ENCODE peak calls at places on chromosomes 13 and 19, in nine cellular contexts. One of them, this sample, is unnamed.

GRCh38 chr13:104365430-104365829 is 1299.2 kb upstream of the SLC10A2 start:
- DNase-seq in upper lobe of left lung: no peak
- DNase-seq in GM12878: no peak
- DNase-seq in heart left ventricle: no peak
- DNase-seq in breast epithelium: no peak
- DNase-seq in body of pancreas: no peak
- DNase-seq in spleen: no peak
- DNase-seq in thyroid gland: no peak
- DNase-seq in adrenal gland: no peak
- DNase-seq in this sample: no peak

GRCh38 chr13:113748862-113749451 is 10.1 kb upstream of the TMEM255B start:
- DNase-seq in upper lobe of left lung: peak; percentile 78
- DNase-seq in GM12878: no peak
- DNase-seq in heart left ventricle: no peak
- DNase-seq in breast epithelium: no peak
- DNase-seq in body of pancreas: no peak
- DNase-seq in spleen: peak; percentile 69
- DNase-seq in thyroid gland: no peak
- DNase-seq in adrenal gland: no peak
- DNase-seq in this sample: no peak

GRCh38 chr19:2252481-2253105 is 3.5 kb downstream of the AMH start:
- DNase-seq in upper lobe of left lung: peak; percentile 80
- DNase-seq in GM12878: no peak
- DNase-seq in heart left ventricle: no peak
- DNase-seq in breast epithelium: no peak
- DNase-seq in body of pancreas: no peak
- DNase-seq in spleen: peak; percentile 79
- DNase-seq in thyroid gland: no peak
- DNase-seq in adrenal gland: no peak
- DNase-seq in this sample: no peak

GRCh38 chr13:43354147-43354945 is 331.0 kb downstream of the DNAJC15 start:
- DNase-seq in upper lobe of left lung: no peak
- DNase-seq in GM12878: no peak
- DNase-seq in heart left ventricle: no peak
- DNase-seq in breast epithelium: no peak
- DNase-seq in body of pancreas: no peak
- DNase-seq in spleen: no peak
- DNase-seq in thyroid gland: no peak
- DNase-seq in adrenal gland: no peak
- DNase-seq in this sample: no peak

GRCh38 chr13:114268344-114269280 is 12.8 kb upstream of the UPF3A start:
- DNase-seq in upper lobe of left lung: no peak
- DNase-seq in GM12878: no peak
- DNase-seq in heart left ventricle: no peak
- DNase-seq in breast epithelium: no peak
- DNase-seq in body of pancreas: no peak
- DNase-seq in spleen: no peak
- DNase-seq in thyroid gland: no peak
- DNase-seq in adrenal gland: no peak
- DNase-seq in this sample: no peak

GRCh38 chr13:61286148-61286745 is 129.4 kb downstream of the PCDH20 start:
- DNase-seq in upper lobe of left lung: no peak
- DNase-seq in GM12878: no peak
- DNase-seq in heart left ventricle: no peak
- DNase-seq in breast epithelium: no peak
- DNase-seq in body of pancreas: no peak
- DNase-seq in spleen: no peak
- DNase-seq in thyroid gland: no peak
- DNase-seq in adrenal gland: no peak
- DNase-seq in this sample: no peak

GRCh38 chr19:40257096-40257517 is 28.0 kb downstream of the AKT2 start:
- DNase-seq in upper lobe of left lung: peak; percentile 78
- DNase-seq in GM12878: no peak
- DNase-seq in heart left ventricle: peak; percentile 60
- DNase-seq in breast epithelium: peak; percentile 61
- DNase-seq in body of pancreas: peak; percentile 39
- DNase-seq in spleen: no peak
- DNase-seq in thyroid gland: peak; percentile 100
- DNase-seq in adrenal gland: peak; percentile 81
- DNase-seq in this sample: no peak

GRCh38 chr19:33675501-33676124 is 53.9 kb downstream of the CHST8 start:
- DNase-seq in upper lobe of left lung: no peak
- DNase-seq in GM12878: no peak
- DNase-seq in heart left ventricle: no peak
- DNase-seq in breast epithelium: no peak
- DNase-seq in body of pancreas: no peak
- DNase-seq in spleen: peak; percentile 81
- DNase-seq in thyroid gland: no peak
- DNase-seq in adrenal gland: peak; percentile 31
- DNase-seq in this sample: no peak

GRCh38 chr19:4437103-4437502 is 20.5 kb downstream of the UBXN6 start:
- DNase-seq in upper lobe of left lung: no peak
- DNase-seq in GM12878: no peak
- DNase-seq in heart left ventricle: no peak
- DNase-seq in breast epithelium: no peak
- DNase-seq in body of pancreas: no peak
- DNase-seq in spleen: no peak
- DNase-seq in thyroid gland: no peak
- DNase-seq in adrenal gland: no peak
- DNase-seq in this sample: no peak

GRCh38 chr13:113664751-113665581 is 2.1 kb upstream of the GRK1 start:
- DNase-seq in upper lobe of left lung: peak; percentile 75
- DNase-seq in GM12878: no peak
- DNase-seq in heart left ventricle: peak; percentile 9
- DNase-seq in breast epithelium: no peak
- DNase-seq in body of pancreas: no peak
- DNase-seq in spleen: peak; percentile 43
- DNase-seq in thyroid gland: no peak
- DNase-seq in adrenal gland: no peak
- DNase-seq in this sample: no peak

GRCh38 chr19:46447824-46448223 is 19.1 kb upstream of the PNMA8C start:
- DNase-seq in upper lobe of left lung: no peak
- DNase-seq in GM12878: no peak
- DNase-seq in heart left ventricle: peak; percentile 39
- DNase-seq in breast epithelium: no peak
- DNase-seq in body of pancreas: no peak
- DNase-seq in spleen: no peak
- DNase-seq in thyroid gland: no peak
- DNase-seq in adrenal gland: no peak
- DNase-seq in this sample: no peak

GRCh38 chr13:46389985-46390384 is 2.9 kb upstream of the RUBCNL start:
- DNase-seq in upper lobe of left lung: no peak
- DNase-seq in GM12878: peak; percentile 79
- DNase-seq in heart left ventricle: peak; percentile 30
- DNase-seq in breast epithelium: peak; percentile 60
- DNase-seq in body of pancreas: peak; percentile 32
- DNase-seq in spleen: peak; percentile 84
- DNase-seq in thyroid gland: peak; percentile 24
- DNase-seq in adrenal gland: peak; percentile 68
- DNase-seq in this sample: peak; percentile 26

GRCh38 chr13:101747039-101747438 is 294.6 kb downstream of the ITGBL1 start:
- DNase-seq in upper lobe of left lung: no peak
- DNase-seq in GM12878: no peak
- DNase-seq in heart left ventricle: no peak
- DNase-seq in breast epithelium: no peak
- DNase-seq in body of pancreas: no peak
- DNase-seq in spleen: no peak
- DNase-seq in thyroid gland: no peak
- DNase-seq in adrenal gland: no peak
- DNase-seq in this sample: no peak

GRCh38 chr13:51765142-51765515 is 38.8 kb downstream of the DHRS12 start:
- DNase-seq in upper lobe of left lung: no peak
- DNase-seq in GM12878: no peak
- DNase-seq in heart left ventricle: no peak
- DNase-seq in breast epithelium: no peak
- DNase-seq in body of pancreas: no peak
- DNase-seq in spleen: no peak
- DNase-seq in thyroid gland: no peak
- DNase-seq in adrenal gland: no peak
- DNase-seq in this sample: no peak
- H3K4me3 ChIP-seq in upper lobe of left lung: no peak overlapping the region
- H3K4me3 ChIP-seq in GM12878: peak overlapping the region; percentile 49
- H3K4me3 ChIP-seq in heart left ventricle: no peak overlapping the region
- H3K4me3 ChIP-seq in breast epithelium: no peak overlapping the region
- H3K4me3 ChIP-seq in body of pancreas: no peak overlapping the region
- H3K4me3 ChIP-seq in spleen: no peak overlapping the region
- H3K4me3 ChIP-seq in thyroid gland: no peak overlapping the region
- H3K4me3 ChIP-seq in adrenal gland: no peak overlapping the region
- H3K4me3 ChIP-seq in this sample: no peak overlapping the region

GRCh38 chr13:27276188-27276587 is 5.6 kb downstream of the RASL11A start:
- DNase-seq in upper lobe of left lung: no peak
- DNase-seq in GM12878: no peak
- DNase-seq in heart left ventricle: no peak
- DNase-seq in breast epithelium: no peak
- DNase-seq in body of pancreas: no peak
- DNase-seq in spleen: no peak
- DNase-seq in thyroid gland: no peak
- DNase-seq in adrenal gland: peak; percentile 54
- DNase-seq in this sample: no peak

GRCh38 chr13:27281420-27281819 is 10.8 kb downstream of the RASL11A start:
- DNase-seq in upper lobe of left lung: no peak
- DNase-seq in GM12878: no peak
- DNase-seq in heart left ventricle: no peak
- DNase-seq in breast epithelium: no peak
- DNase-seq in body of pancreas: no peak
- DNase-seq in spleen: no peak
- DNase-seq in thyroid gland: no peak
- DNase-seq in adrenal gland: no peak
- DNase-seq in this sample: no peak

GRCh38 chr13:27280009-27280646 is 9.5 kb downstream of the RASL11A start:
- DNase-seq in upper lobe of left lung: no peak
- DNase-seq in GM12878: no peak
- DNase-seq in heart left ventricle: no peak
- DNase-seq in breast epithelium: no peak
- DNase-seq in body of pancreas: no peak
- DNase-seq in spleen: no peak
- DNase-seq in thyroid gland: no peak
- DNase-seq in adrenal gland: peak; percentile 15
- DNase-seq in this sample: no peak

GRCh38 chr13:27280841-27281240 is 10.2 kb downstream of the RASL11A start:
- DNase-seq in upper lobe of left lung: no peak
- DNase-seq in GM12878: no peak
- DNase-seq in heart left ventricle: no peak
- DNase-seq in breast epithelium: no peak
- DNase-seq in body of pancreas: no peak
- DNase-seq in spleen: no peak
- DNase-seq in thyroid gland: no peak
- DNase-seq in adrenal gland: no peak
- DNase-seq in this sample: no peak

DNA sequence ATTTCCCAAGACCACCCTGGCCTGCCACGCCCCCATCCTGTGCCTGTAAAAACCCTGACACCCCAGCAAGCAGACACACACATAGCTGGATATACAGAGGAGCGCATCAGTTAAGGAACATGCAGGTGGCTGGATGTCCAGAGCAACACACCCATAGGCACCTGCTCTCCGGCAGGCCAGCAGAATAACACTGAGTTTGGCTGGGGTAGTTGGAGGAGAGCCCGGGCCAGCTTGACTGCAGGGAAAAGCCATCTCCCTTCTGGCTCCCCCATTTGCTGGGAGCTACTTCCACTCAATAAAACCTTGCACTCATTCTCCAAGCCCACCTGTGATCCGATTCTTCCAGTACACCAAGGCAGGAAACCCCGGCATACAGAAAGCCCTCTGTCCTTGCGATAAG is 8.9 kb downstream of the RASL11A start:
- DNase-seq in upper lobe of left lung: no peak
- DNase-seq in GM12878: no peak
- DNase-seq in heart left ventricle: no peak
- DNase-seq in breast epithelium: no peak
- DNase-seq in body of pancreas: no peak
- DNase-seq in spleen: no peak
- DNase-seq in thyroid gland: no peak
- DNase-seq in adrenal gland: peak; percentile 24
- DNase-seq in this sample: no peak
- TF ChIP-seq POLR2A in upper lobe of left lung: no peak
- TF ChIP-seq POLR2A in GM12878: no peak
- TF ChIP-seq POLR2A in heart left ventricle: no peak
- TF ChIP-seq POLR2A in breast epithelium: no peak
- TF ChIP-seq POLR2A in body of pancreas: no peak
- TF ChIP-seq POLR2A in spleen: no peak
- TF ChIP-seq POLR2A in thyroid gland: no peak
- TF ChIP-seq POLR2A in adrenal gland: no peak
- TF ChIP-seq POLR2A in this sample: no peak

DNA sequence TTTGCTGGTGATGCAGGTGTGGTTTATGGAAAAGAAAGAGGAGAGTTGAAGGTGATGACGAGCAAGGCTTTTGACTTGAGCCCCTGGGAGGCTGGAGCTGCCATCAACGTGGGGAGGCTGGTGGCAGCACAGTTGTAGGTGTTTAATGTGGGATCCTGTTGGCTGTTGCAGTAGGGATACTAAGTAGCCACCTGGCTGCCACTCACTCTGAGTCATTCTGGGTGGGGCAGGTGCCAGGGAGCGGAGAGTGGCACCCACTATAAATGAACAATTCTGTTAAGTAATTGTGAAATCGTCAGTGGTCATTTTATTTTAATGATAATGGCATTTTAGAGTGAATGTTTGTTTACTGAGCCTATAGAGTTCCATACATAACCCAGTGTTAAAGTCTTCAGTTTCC is 9.8 kb downstream of the ZNF317 start:
- DNase-seq in upper lobe of left lung: no peak
- DNase-seq in GM12878: no peak
- DNase-seq in heart left ventricle: no peak
- DNase-seq in breast epithelium: no peak
- DNase-seq in body of pancreas: no peak
- DNase-seq in spleen: no peak
- DNase-seq in thyroid gland: no peak
- DNase-seq in adrenal gland: peak; percentile 17
- DNase-seq in this sample: no peak
- H3K36me3 ChIP-seq in upper lobe of left lung: peaks cover 37% of the 10 kb centered on the region
- H3K36me3 ChIP-seq in GM12878: peaks cover 31% of the 10 kb centered on the region
- H3K36me3 ChIP-seq in heart left ventricle: peaks cover 21% of the 10 kb centered on the region
- H3K36me3 ChIP-seq in breast epithelium: no peaks in the 10 kb centered on the region
- H3K36me3 ChIP-seq in body of pancreas: peaks cover 5% of the 10 kb centered on the region
- H3K36me3 ChIP-seq in spleen: peaks cover 9% of the 10 kb centered on the region
- H3K36me3 ChIP-seq in thyroid gland: peaks cover 4% of the 10 kb centered on the region
- H3K36me3 ChIP-seq in adrenal gland: peaks cover 4% of the 10 kb centered on the region
- H3K36me3 ChIP-seq in this sample: no peaks in the 10 kb centered on the region

DNA sequence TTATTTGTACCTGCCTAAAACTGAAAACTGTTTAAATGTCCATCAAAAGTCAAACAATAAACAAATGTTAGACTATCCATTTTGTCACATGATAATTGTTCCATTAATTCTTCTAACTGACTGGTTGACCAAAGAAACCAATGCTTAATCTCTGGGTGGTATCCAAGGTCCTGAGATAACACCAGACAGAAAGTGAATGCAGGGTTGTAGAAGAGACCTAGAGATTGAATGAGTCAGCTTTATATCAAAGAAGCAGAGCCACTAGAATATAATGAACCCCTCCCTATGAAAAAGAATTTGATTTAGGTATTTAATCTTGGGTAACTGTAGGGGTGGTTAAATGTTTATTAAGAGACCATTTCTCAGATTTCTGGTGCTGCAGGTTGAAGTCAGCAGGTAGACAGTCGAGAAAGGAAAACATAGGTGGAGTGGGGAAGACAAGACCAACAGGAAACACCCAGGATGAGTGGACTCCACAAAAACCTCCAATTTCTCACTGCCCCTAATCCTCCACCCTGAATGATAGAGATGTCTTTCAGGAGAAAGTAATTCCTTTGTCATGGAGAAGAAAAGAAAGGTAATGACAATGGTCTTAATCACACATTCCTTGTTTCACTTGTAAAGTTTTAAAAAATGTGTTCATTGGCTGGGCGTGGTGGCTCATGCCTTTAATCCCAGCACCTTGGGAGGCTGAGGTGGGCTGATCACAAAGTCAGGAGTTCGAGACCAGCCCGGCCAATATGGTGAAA is 536.4 kb downstream of the IRS2 start:
- DNase-seq in upper lobe of left lung: no peak
- DNase-seq in GM12878: no peak
- DNase-seq in heart left ventricle: no peak
- DNase-seq in breast epithelium: no peak
- DNase-seq in body of pancreas: no peak
- DNase-seq in spleen: no peak
- DNase-seq in thyroid gland: no peak
- DNase-seq in adrenal gland: no peak
- DNase-seq in this sample: no peak
- H3K4me3 ChIP-seq in upper lobe of left lung: no peak overlapping the region
- H3K4me3 ChIP-seq in GM12878: no peak overlapping the region
- H3K4me3 ChIP-seq in heart left ventricle: no peak overlapping the region
- H3K4me3 ChIP-seq in breast epithelium: no peak overlapping the region
- H3K4me3 ChIP-seq in body of pancreas: no peak overlapping the region
- H3K4me3 ChIP-seq in spleen: no peak overlapping the region
- H3K4me3 ChIP-seq in thyroid gland: no peak overlapping the region
- H3K4me3 ChIP-seq in adrenal gland: no peak overlapping the region
- H3K4me3 ChIP-seq in this sample: no peak overlapping the region

This sample was measured in tibial nerve.